ENCODE peak calls at places on chromosomes 1 and 21, in four cellular contexts. H, W, Y and Z are unnamed samples.

GRCh38 chr21:17802568-17802967 is 16.6 kb downstream of the C21orf91 start:
- DNase-seq in H (no peak), W (no peak), Y (no peak), Z (no peak)

GRCh38 chr1:17460265-17460664 is 20.8 kb upstream of the RCC2 start:
- DNase-seq in H (no peak), W (no peak), Y (peak), Z (no peak)

GRCh38 chr1:24284156-24284471 is 35.0 kb upstream of the GRHL3 start:
- DNase-seq in H (no peak), W (no peak), Y (no peak), Z (no peak)

GRCh38 chr1:186982116-186982515 is 153.4 kb downstream of the PLA2G4A start:
- DNase-seq in H (no peak), W (no peak), Y (no peak), Z (no peak)

GRCh38 chr1:207313131-207313530 is 8.3 kb upstream of the CD55 start:
- DNase-seq in H (no peak), W (no peak), Y (no peak), Z (no peak)

GRCh38 chr1:20164694-20165202 is 21.1 kb upstream of the UBXN10 start:
- DNase-seq in H (no peak), W (no peak), Y (no peak), Z (no peak)

GRCh38 chr1:239898067-239898730 is 193.5 kb upstream of the FMN2 start:
- DNase-seq in H (peak), W (peak), Y (peak), Z (peak)

GRCh38 chr1:45381243-45381642 is 41.0 kb upstream of the MUTYH start:
- DNase-seq in H (no peak), W (no peak), Y (peak), Z (no peak)

GRCh38 chr1:47621977-47622376 is 184.1 kb downstream of the FOXD2 start:
- DNase-seq in H (no peak), W (no peak), Y (no peak), Z (no peak)

GRCh38 chr1:242673652-242674051 is 149.2 kb upstream of the PLD5 start:
- DNase-seq in H (no peak), W (no peak), Y (no peak), Z (no peak)

GRCh38 chr1:208251015-208251414 is 6.8 kb upstream of the PLXNA2 start:
- DNase-seq in H (no peak), W (no peak), Y (no peak), Z (no peak)

GRCh38 chr21:46142581-46143473 is 12.6 kb downstream of the FTCD start:
- DNase-seq in H (no peak), W (no peak), Y (no peak), Z (no peak)

GRCh38 chr1:184497962-184498723 is 111.3 kb downstream of the C1orf21 start:
- DNase-seq in H (no peak), W (no peak), Y (no peak), Z (no peak)

GRCh38 chr1:71577451-71578131 is 496.8 kb upstream of the ZRANB2 start:
- DNase-seq in H (no peak), W (no peak), Y (no peak), Z (no peak)

GRCh38 chr1:210233495-210234253 is 1.1 kb downstream of the SERTAD4 start:
- DNase-seq in H (no peak), W (no peak), Y (peak), Z (no peak)

GRCh38 chr1:44326066-44326701 is 28.9 kb downstream of the ERI3 start:
- DNase-seq in H (no peak), W (no peak), Y (no peak), Z (no peak)

GRCh38 chr1:119637719-119638118 is 10.3 kb downstream of the ZNF697 start:
- DNase-seq in H (no peak), W (no peak), Y (no peak), Z (no peak)

GRCh38 chr1:233790662-233791371 is 113.7 kb upstream of the SLC35F3 start:
- DNase-seq in H (peak), W (peak), Y (peak), Z (peak)

GRCh38 chr1:29650041-29650400 is 413.7 kb downstream of the PTPRU start:
- DNase-seq in H (no peak), W (no peak), Y (no peak), Z (no peak)

GRCh38 chr1:230113605-230114241 is 46.7 kb downstream of the GALNT2 start:
- DNase-seq in H (no peak), W (no peak), Y (no peak), Z (no peak)

GRCh38 chr21:16891821-16892220 is 621.0 kb upstream of the CXADR start:
- DNase-seq in H (no peak), W (no peak), Y (no peak), Z (no peak)

DNA sequence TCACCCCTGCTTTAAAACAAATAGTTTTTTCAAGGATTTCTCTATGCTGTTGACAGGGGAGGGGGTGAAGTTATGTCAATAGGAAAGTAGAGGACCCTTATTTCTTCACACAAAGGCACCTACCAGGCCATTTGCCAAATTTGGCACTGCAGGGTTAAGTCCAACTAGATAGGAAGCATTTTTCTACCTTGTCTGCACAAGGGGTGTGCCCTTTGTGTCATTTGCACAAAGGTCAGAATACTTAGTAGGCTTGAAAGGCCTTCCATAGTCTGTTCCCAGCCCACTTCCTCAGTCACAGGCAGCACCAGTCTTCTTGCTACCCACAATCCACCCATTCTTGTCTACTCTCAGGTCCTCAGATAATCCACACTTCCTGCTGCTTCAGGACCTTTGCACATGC is 7.0 kb downstream of the TACSTD2 start:
- DNase-seq in H (no peak), W (no peak), Y (no peak), Z (no peak)
- TF ChIP-seq SPI1 in H (no peak), W (no peak), Y (no peak), Z (no peak)

GRCh38 chr1:7690076-7690475 is 81.0 kb upstream of the VAMP3 start:
- DNase-seq in H (no peak), W (no peak), Y (no peak), Z (no peak)
- TF ChIP-seq SPI1 in H (no peak), W (no peak), Y (no peak), Z (no peak)

GRCh38 chr1:15757016-15757543 is 1.5 kb upstream of the FBLIM1 start:
- DNase-seq in H (no peak), W (no peak), Y (no peak), Z (no peak)
- TF ChIP-seq SPI1 in H (no peak), W (no peak), Y (no peak), Z (peak)

DNA sequence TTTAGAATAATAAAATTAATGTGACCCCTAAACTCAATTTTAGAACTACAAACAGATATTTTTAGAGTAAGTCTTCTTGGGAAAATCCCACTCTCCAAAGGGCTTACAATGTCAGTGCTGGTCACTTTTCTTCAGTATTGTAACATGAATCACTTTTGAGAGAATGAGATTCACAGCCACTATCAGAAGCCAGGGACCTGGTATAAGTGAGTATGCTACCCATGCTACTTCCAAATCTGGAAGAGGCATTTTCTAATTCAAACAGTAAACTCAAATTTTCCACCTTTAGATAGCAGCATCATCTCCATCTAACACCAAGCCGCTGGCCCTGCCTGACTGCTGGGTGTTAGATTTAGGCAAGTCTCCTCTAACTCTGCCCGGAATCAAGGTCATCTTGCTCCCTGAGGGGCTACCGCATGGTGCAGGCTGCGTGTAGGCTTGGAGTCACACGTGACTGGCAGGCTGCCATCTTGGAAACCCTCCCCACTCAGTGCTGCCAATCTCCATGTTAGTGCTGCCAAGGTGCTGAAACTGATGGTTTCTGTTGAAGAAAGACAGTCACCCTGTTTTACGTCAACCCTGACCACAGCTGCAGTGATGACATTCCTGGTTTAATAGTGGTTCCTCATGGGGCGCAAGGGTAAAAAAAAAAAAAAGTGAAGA is 882.9 kb upstream of the B3GALT2 start:
- DNase-seq in H (no peak), W (no peak), Y (no peak), Z (peak)
- TF ChIP-seq SPI1 in H (no peak), W (no peak), Y (no peak), Z (no peak)

GRCh38 chr1:201291917-201292316 is 8.6 kb downstream of the PKP1 start:
- DNase-seq in H (no peak), W (no peak), Y (no peak), Z (no peak)
- TF ChIP-seq SPI1 in H (no peak), W (no peak), Y (no peak), Z (no peak)

GRCh38 chr1:156726549-156727226 is 1.6 kb upstream of the METTL25B start:
- DNase-seq in H (no peak), W (no peak), Y (peak), Z (peak)

GRCh38 chr1:156725683-156726280 is 2.5 kb upstream of the METTL25B start:
- DNase-seq in H (peak), W (peak), Y (peak), Z (peak)

GRCh38 chr1:156717411-156717810 is 10.9 kb upstream of the METTL25B start:
- DNase-seq in H (no peak), W (no peak), Y (no peak), Z (no peak)

DNA sequence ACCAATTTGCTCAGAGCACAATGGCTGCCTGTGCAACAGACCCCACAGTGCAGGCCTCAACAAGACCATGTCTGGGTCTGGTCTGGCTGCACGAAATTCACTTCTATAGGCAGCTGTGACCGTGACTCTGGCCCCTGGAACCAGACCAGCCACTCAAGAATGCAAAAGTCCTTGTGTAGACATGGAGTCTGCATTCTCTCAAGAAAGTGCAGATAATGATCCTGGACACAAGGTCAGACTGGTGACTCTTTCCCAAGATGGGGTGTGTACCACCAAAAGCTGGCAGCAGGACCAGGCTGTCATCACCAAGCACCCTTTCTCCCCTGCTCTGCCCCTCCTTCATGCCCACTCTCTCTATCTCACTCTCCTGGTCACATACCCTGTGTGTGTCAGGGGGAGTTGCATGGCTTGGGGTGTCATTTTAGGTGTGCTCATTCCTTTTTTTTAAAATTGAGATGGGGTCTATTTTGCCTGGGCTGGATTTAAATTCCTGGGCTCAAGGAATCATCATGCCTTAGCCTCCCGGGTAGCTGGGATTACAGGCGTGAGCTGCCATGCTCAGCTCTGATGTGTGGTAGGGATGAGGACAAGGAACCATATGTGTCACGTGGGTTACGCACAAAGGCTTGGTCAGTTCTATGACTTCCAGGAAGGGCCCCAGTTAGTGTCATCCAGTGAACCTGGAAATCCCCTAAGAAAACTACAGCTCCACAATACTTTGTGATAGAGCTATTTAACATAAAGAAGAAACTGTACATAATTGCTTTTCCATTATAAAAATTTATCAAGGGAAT is 6.9 kb upstream of the METTL25B start:
- DNase-seq in H (no peak), W (no peak), Y (no peak), Z (no peak)
- TF ChIP-seq SPI1 in H (no peak), W (no peak), Y (no peak), Z (no peak)

DNA sequence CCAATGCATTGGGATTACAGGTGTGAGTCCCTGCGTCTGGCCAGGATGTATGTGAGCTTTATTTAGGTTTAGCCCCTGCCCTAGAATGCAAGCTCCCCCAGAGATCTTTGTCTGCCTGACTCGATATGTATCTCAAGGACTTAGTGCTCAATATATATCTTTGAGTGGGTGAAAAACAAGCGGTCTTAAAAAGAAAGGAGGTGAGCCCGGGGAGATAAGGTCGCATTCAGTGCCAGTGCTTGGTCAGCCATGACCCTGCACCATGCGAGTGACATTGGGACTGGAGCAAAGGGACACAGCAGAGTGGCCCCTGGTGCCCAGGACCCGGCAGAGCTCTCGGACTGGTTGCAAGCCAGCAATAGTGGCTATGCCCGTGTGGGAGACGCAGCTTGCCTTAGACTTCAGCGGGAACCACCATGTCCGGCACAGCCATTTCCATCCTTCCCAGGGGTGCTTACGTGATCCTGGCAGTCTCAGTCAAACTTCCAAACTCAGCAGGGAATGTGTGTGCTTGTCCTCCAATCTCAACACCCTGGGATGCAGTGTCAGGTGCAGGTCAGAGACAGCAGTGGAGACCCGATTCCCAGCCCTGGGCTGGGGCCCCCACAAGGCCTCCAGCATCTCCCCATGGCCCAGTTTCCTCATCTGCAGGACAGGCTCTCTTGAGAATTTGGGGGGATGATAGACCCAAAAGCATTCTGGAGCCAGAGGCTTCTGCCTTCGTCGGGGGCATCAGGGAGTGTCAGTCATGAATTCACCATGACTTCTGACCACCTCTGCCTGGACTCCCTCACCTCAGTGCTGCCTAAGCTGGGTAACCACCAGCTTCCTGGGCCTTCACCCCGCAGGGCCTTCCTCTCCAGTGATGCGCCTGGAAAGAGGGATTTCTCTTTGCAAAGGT is 1.8 kb downstream of the MX2 start:
- DNase-seq in H (no peak), W (no peak), Y (no peak), Z (no peak)
- TF ChIP-seq SPI1 in H (no peak), W (no peak), Y (no peak), Z (no peak)

DNA sequence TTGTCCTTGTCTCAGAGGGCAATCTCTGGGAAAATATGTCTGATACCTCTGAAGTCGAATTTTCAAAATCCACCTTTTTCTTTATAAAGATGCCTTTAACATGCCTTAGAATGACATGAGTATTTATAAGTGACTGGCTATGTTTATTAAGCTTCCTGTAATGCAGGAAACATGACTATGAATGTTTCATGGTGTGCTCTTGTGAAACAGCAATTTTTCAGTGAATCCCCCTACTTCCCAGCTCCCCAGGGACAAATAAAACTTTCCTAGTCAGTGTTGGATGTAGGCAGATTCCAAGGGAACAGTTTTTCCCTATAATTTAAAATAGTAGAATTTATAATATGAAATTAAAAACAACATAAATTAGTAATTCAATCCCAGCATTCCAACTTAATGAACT is 437.0 kb downstream of the LMO4 start:
- DNase-seq in H (no peak), W (no peak), Y (no peak), Z (no peak)
- TF ChIP-seq SPI1 in H (no peak), W (no peak), Y (no peak), Z (no peak)